ENCODE peak calls at places on chromosomes 3 and 15, in eight cellular contexts. One of them, this sample, is unnamed.

GRCh38 chr3:12046406-12046805 is 42.2 kb downstream of the SYN2 start:
- DNase-seq in thoracic aorta: no peak
- DNase-seq in NCI-H1105: no peak
- DNase-seq in Right ventricle myocardium superior: no peak
- DNase-seq in SK-N-DZ: peak
- DNase-seq in stimulated activated CD4-positive, alpha-beta T cell treated with anti-CD3 and anti-CD28 coated beads, Interleukin-15, amount 100 ng/mL, for 1 hour: no peak
- DNase-seq in astrocyte: no peak
- DNase-seq in SJSA1: no peak
- DNase-seq in this sample: peak

GRCh38 chr3:88896026-88896425 is 211.4 kb upstream of the EPHA3 start:
- DNase-seq in SJSA1: no peak
- DNase-seq in stimulated activated CD4-positive, alpha-beta T cell treated with anti-CD3 and anti-CD28 coated beads, Interleukin-15, amount 100 ng/mL, for 1 hour: no peak
- DNase-seq in SK-N-DZ: no peak
- DNase-seq in thoracic aorta: no peak
- DNase-seq in Right ventricle myocardium superior: no peak
- DNase-seq in astrocyte: no peak
- DNase-seq in NCI-H1105: no peak
- DNase-seq in this sample: no peak

GRCh38 chr3:86537171-86537570 is 453.8 kb downstream of the VGLL3 start:
- DNase-seq in stimulated activated CD4-positive, alpha-beta T cell treated with anti-CD3 and anti-CD28 coated beads, Interleukin-15, amount 100 ng/mL, for 1 hour: no peak
- DNase-seq in astrocyte: no peak
- DNase-seq in SK-N-DZ: no peak
- DNase-seq in thoracic aorta: no peak
- DNase-seq in SJSA1: no peak
- DNase-seq in NCI-H1105: no peak
- DNase-seq in Right ventricle myocardium superior: no peak
- DNase-seq in this sample: no peak

GRCh38 chr3:51718547-51719412 is 11.9 kb downstream of the GRM2 start:
- DNase-seq in astrocyte: no peak
- DNase-seq in SK-N-DZ: peak
- DNase-seq in thoracic aorta: no peak
- DNase-seq in Right ventricle myocardium superior: peak
- DNase-seq in NCI-H1105: peak
- DNase-seq in stimulated activated CD4-positive, alpha-beta T cell treated with anti-CD3 and anti-CD28 coated beads, Interleukin-15, amount 100 ng/mL, for 1 hour: no peak
- DNase-seq in SJSA1: peak
- DNase-seq in this sample: peak

GRCh38 chr3:9809615-9810356 is at the start of gene TTLL3:
- DNase-seq in astrocyte: peak
- DNase-seq in NCI-H1105: peak
- DNase-seq in stimulated activated CD4-positive, alpha-beta T cell treated with anti-CD3 and anti-CD28 coated beads, Interleukin-15, amount 100 ng/mL, for 1 hour: peak
- DNase-seq in thoracic aorta: peak
- DNase-seq in SJSA1: peak
- DNase-seq in SK-N-DZ: peak
- DNase-seq in Right ventricle myocardium superior: peak
- DNase-seq in this sample: peak

GRCh38 chr15:56325186-56325585 is 40.0 kb upstream of the TEX9 start:
- DNase-seq in SK-N-DZ: no peak
- DNase-seq in stimulated activated CD4-positive, alpha-beta T cell treated with anti-CD3 and anti-CD28 coated beads, Interleukin-15, amount 100 ng/mL, for 1 hour: no peak
- DNase-seq in thoracic aorta: no peak
- DNase-seq in NCI-H1105: no peak
- DNase-seq in astrocyte: peak
- DNase-seq in SJSA1: no peak
- DNase-seq in Right ventricle myocardium superior: no peak
- DNase-seq in this sample: no peak

GRCh38 chr3:112134335-112135124 is 1.5 kb upstream of the GCSAM start:
- DNase-seq in stimulated activated CD4-positive, alpha-beta T cell treated with anti-CD3 and anti-CD28 coated beads, Interleukin-15, amount 100 ng/mL, for 1 hour: no peak
- DNase-seq in astrocyte: peak
- DNase-seq in SK-N-DZ: peak
- DNase-seq in thoracic aorta: no peak
- DNase-seq in SJSA1: no peak
- DNase-seq in Right ventricle myocardium superior: no peak
- DNase-seq in NCI-H1105: no peak
- DNase-seq in this sample: peak

GRCh38 chr3:160278210-160278609 is 53.0 kb downstream of the C3orf80 start:
- DNase-seq in SK-N-DZ: peak
- DNase-seq in stimulated activated CD4-positive, alpha-beta T cell treated with anti-CD3 and anti-CD28 coated beads, Interleukin-15, amount 100 ng/mL, for 1 hour: no peak
- DNase-seq in NCI-H1105: peak
- DNase-seq in SJSA1: no peak
- DNase-seq in astrocyte: no peak
- DNase-seq in Right ventricle myocardium superior: no peak
- DNase-seq in thoracic aorta: no peak
- DNase-seq in this sample: no peak

GRCh38 chr3:150743508-150743907 is 19.5 kb downstream of the SIAH2 start:
- DNase-seq in NCI-H1105: no peak
- DNase-seq in astrocyte: peak
- DNase-seq in Right ventricle myocardium superior: no peak
- DNase-seq in stimulated activated CD4-positive, alpha-beta T cell treated with anti-CD3 and anti-CD28 coated beads, Interleukin-15, amount 100 ng/mL, for 1 hour: no peak
- DNase-seq in thoracic aorta: no peak
- DNase-seq in SK-N-DZ: no peak
- DNase-seq in SJSA1: no peak
- DNase-seq in this sample: no peak

GRCh38 chr3:189148090-189148507 is 23.7 kb upstream of the TPRG1 start:
- DNase-seq in thoracic aorta: peak
- DNase-seq in NCI-H1105: peak
- DNase-seq in stimulated activated CD4-positive, alpha-beta T cell treated with anti-CD3 and anti-CD28 coated beads, Interleukin-15, amount 100 ng/mL, for 1 hour: peak
- DNase-seq in SJSA1: peak
- DNase-seq in Right ventricle myocardium superior: peak
- DNase-seq in SK-N-DZ: peak
- DNase-seq in astrocyte: peak
- DNase-seq in this sample: peak

GRCh38 chr3:129046037-129046731 is 14.4 kb upstream of the GP9 start:
- DNase-seq in Right ventricle myocardium superior: peak
- DNase-seq in thoracic aorta: no peak
- DNase-seq in astrocyte: no peak
- DNase-seq in NCI-H1105: no peak
- DNase-seq in SK-N-DZ: no peak
- DNase-seq in stimulated activated CD4-positive, alpha-beta T cell treated with anti-CD3 and anti-CD28 coated beads, Interleukin-15, amount 100 ng/mL, for 1 hour: no peak
- DNase-seq in SJSA1: no peak
- DNase-seq in this sample: no peak

GRCh38 chr15:34360298-34360697 is 6.7 kb downstream of the LPCAT4 start:
- DNase-seq in thoracic aorta: no peak
- DNase-seq in SK-N-DZ: no peak
- DNase-seq in astrocyte: no peak
- DNase-seq in SJSA1: no peak
- DNase-seq in Right ventricle myocardium superior: no peak
- DNase-seq in NCI-H1105: no peak
- DNase-seq in stimulated activated CD4-positive, alpha-beta T cell treated with anti-CD3 and anti-CD28 coated beads, Interleukin-15, amount 100 ng/mL, for 1 hour: no peak
- DNase-seq in this sample: no peak

GRCh38 chr3:186425788-186426730 is 64.0 kb upstream of the DGKG start:
- DNase-seq in NCI-H1105: no peak
- DNase-seq in astrocyte: peak
- DNase-seq in SJSA1: no peak
- DNase-seq in Right ventricle myocardium superior: no peak
- DNase-seq in stimulated activated CD4-positive, alpha-beta T cell treated with anti-CD3 and anti-CD28 coated beads, Interleukin-15, amount 100 ng/mL, for 1 hour: no peak
- DNase-seq in thoracic aorta: no peak
- DNase-seq in SK-N-DZ: no peak
- DNase-seq in this sample: no peak

GRCh38 chr3:129412542-129413198 is 15.8 kb downstream of the EFCAB12 start:
- DNase-seq in stimulated activated CD4-positive, alpha-beta T cell treated with anti-CD3 and anti-CD28 coated beads, Interleukin-15, amount 100 ng/mL, for 1 hour: no peak
- DNase-seq in SJSA1: no peak
- DNase-seq in astrocyte: peak
- DNase-seq in SK-N-DZ: no peak
- DNase-seq in thoracic aorta: no peak
- DNase-seq in NCI-H1105: no peak
- DNase-seq in Right ventricle myocardium superior: no peak
- DNase-seq in this sample: no peak

GRCh38 chr3:98945006-98945626 is 43.6 kb upstream of the DCBLD2 start:
- DNase-seq in SK-N-DZ: no peak
- DNase-seq in astrocyte: peak
- DNase-seq in stimulated activated CD4-positive, alpha-beta T cell treated with anti-CD3 and anti-CD28 coated beads, Interleukin-15, amount 100 ng/mL, for 1 hour: no peak
- DNase-seq in SJSA1: no peak
- DNase-seq in NCI-H1105: no peak
- DNase-seq in Right ventricle myocardium superior: no peak
- DNase-seq in thoracic aorta: no peak
- DNase-seq in this sample: no peak